ENCODE peak calls at places on chromosomes 11 and 22, in six cellular contexts. One of them, this sample, is unnamed.

GRCh38 chr11:61596539-61596938 is 15.7 kb upstream of the SYT7 start:
- DNase-seq in A549: no peak
- DNase-seq in Caco-2: no peak
- DNase-seq in stomach: no peak
- DNase-seq in HCT116: no peak
- DNase-seq in sigmoid colon: no peak
- DNase-seq in this sample: no peak

GRCh38 chr11:1118755-1119275 is 38.9 kb upstream of the MUC5AC start:
- DNase-seq in stomach: no peak
- DNase-seq in HCT116: no peak
- DNase-seq in Caco-2: no peak
- DNase-seq in sigmoid colon: peak
- DNase-seq in A549: no peak
- DNase-seq in this sample: no peak

GRCh38 chr22:50568626-50569025 is 5.9 kb upstream of the SYCE3 start:
- DNase-seq in A549: no peak
- DNase-seq in Caco-2: peak
- DNase-seq in stomach: peak
- DNase-seq in sigmoid colon: no peak
- DNase-seq in HCT116: no peak
- DNase-seq in this sample: no peak

GRCh38 chr11:45337583-45338360 is 51.6 kb upstream of the SYT13 start:
- DNase-seq in Caco-2: no peak
- DNase-seq in A549: no peak
- DNase-seq in stomach: no peak
- DNase-seq in sigmoid colon: no peak
- DNase-seq in HCT116: no peak
- DNase-seq in this sample: no peak

GRCh38 chr22:46060292-46061123 is 83.5 kb upstream of the WNT7B start:
- DNase-seq in sigmoid colon: peak
- DNase-seq in HCT116: no peak
- DNase-seq in A549: no peak
- DNase-seq in stomach: peak
- DNase-seq in Caco-2: no peak
- DNase-seq in this sample: no peak

GRCh38 chr22:39942433-39943213 is 17.6 kb upstream of the TMA7B start:
- DNase-seq in Caco-2: no peak
- DNase-seq in stomach: no peak
- DNase-seq in HCT116: no peak
- DNase-seq in A549: no peak
- DNase-seq in sigmoid colon: no peak
- DNase-seq in this sample: no peak

GRCh38 chr11:14422052-14422813 is 63.2 kb upstream of the RRAS2 start:
- DNase-seq in A549: peak
- DNase-seq in sigmoid colon: peak
- DNase-seq in stomach: peak
- DNase-seq in HCT116: peak
- DNase-seq in Caco-2: peak
- DNase-seq in this sample: peak

GRCh38 chr11:66886671-66887221 is 29.9 kb downstream of the LRFN4 start:
- DNase-seq in sigmoid colon: no peak
- DNase-seq in A549: peak
- DNase-seq in HCT116: peak
- DNase-seq in stomach: peak
- DNase-seq in Caco-2: no peak
- DNase-seq in this sample: no peak

GRCh38 chr22:41799486-41800347 is 762 bp upstream of the CCDC134 start:
- DNase-seq in sigmoid colon: peak
- DNase-seq in A549: no peak
- DNase-seq in Caco-2: peak
- DNase-seq in HCT116: no peak
- DNase-seq in stomach: peak
- DNase-seq in this sample: no peak

GRCh38 chr11:114291381-114291780 is 4.8 kb upstream of the NNMT start:
- DNase-seq in Caco-2: no peak
- DNase-seq in HCT116: no peak
- DNase-seq in sigmoid colon: no peak
- DNase-seq in stomach: no peak
- DNase-seq in A549: no peak
- DNase-seq in this sample: no peak

GRCh38 chr11:9740202-9740881 is 76.5 kb downstream of the SWAP70 start:
- DNase-seq in sigmoid colon: no peak
- DNase-seq in stomach: no peak
- DNase-seq in HCT116: no peak
- DNase-seq in A549: no peak
- DNase-seq in Caco-2: peak
- DNase-seq in this sample: no peak

GRCh38 chr11:126175261-126175885 is 36.1 kb downstream of the RPUSD4 start:
- DNase-seq in A549: no peak
- DNase-seq in Caco-2: no peak
- DNase-seq in sigmoid colon: no peak
- DNase-seq in stomach: no peak
- DNase-seq in HCT116: no peak
- DNase-seq in this sample: no peak

GRCh38 chr11:83033972-83034672 is 37.6 kb downstream of the RAB30 start:
- DNase-seq in HCT116: no peak
- DNase-seq in stomach: peak
- DNase-seq in sigmoid colon: peak
- DNase-seq in A549: no peak
- DNase-seq in Caco-2: no peak
- DNase-seq in this sample: no peak

GRCh38 chr11:27209562-27210005 is 153.4 kb downstream of the CCDC34 start:
- DNase-seq in sigmoid colon: no peak
- DNase-seq in stomach: no peak
- DNase-seq in A549: peak
- DNase-seq in Caco-2: peak
- DNase-seq in HCT116: peak
- DNase-seq in this sample: no peak

GRCh38 chr11:1293619-1294015 is 15.8 kb downstream of the TOLLIP start:
- DNase-seq in stomach: peak
- DNase-seq in HCT116: no peak
- DNase-seq in sigmoid colon: no peak
- DNase-seq in A549: peak
- DNase-seq in Caco-2: no peak
- DNase-seq in this sample: peak

GRCh38 chr22:44848296-44848741 is 95.9 kb downstream of the ARHGAP8 start:
- DNase-seq in stomach: no peak
- DNase-seq in HCT116: no peak
- DNase-seq in Caco-2: no peak
- DNase-seq in A549: no peak
- DNase-seq in sigmoid colon: no peak
- DNase-seq in this sample: no peak

GRCh38 chr11:61610905-61611304 is 30.0 kb upstream of the SYT7 start:
- DNase-seq in sigmoid colon: no peak
- DNase-seq in HCT116: no peak
- DNase-seq in Caco-2: no peak
- DNase-seq in A549: no peak
- DNase-seq in stomach: no peak
- DNase-seq in this sample: no peak

GRCh38 chr11:9206496-9206895 is 58.7 kb downstream of the DENND5A start:
- DNase-seq in sigmoid colon: no peak
- DNase-seq in stomach: no peak
- DNase-seq in A549: no peak
- DNase-seq in Caco-2: no peak
- DNase-seq in HCT116: no peak
- DNase-seq in this sample: no peak

GRCh38 chr22:39242809-39243442 is 1.9 kb downstream of the PDGFB start:
- DNase-seq in stomach: peak
- DNase-seq in Caco-2: peak
- DNase-seq in HCT116: no peak
- DNase-seq in A549: no peak
- DNase-seq in sigmoid colon: no peak
- DNase-seq in this sample: no peak

GRCh38 chr22:33299245-33299956 is 241.2 kb upstream of the SYN3 start:
- DNase-seq in sigmoid colon: no peak
- DNase-seq in stomach: no peak
- DNase-seq in Caco-2: peak
- DNase-seq in A549: no peak
- DNase-seq in HCT116: no peak
- DNase-seq in this sample: no peak

GRCh38 chr22:27601195-27601594 is 200.4 kb downstream of the MN1 start:
- DNase-seq in stomach: no peak
- DNase-seq in A549: no peak
- DNase-seq in HCT116: no peak
- DNase-seq in Caco-2: no peak
- DNase-seq in sigmoid colon: no peak
- DNase-seq in this sample: no peak

GRCh38 chr11:8973121-8973520 is 8.9 kb upstream of the TMEM9B start:
- DNase-seq in Caco-2: no peak
- DNase-seq in A549: no peak
- DNase-seq in stomach: no peak
- DNase-seq in HCT116: no peak
- DNase-seq in sigmoid colon: no peak
- DNase-seq in this sample: no peak

GRCh38 chr11:11532574-11532973 is 89.2 kb downstream of the GALNT18 start:
- DNase-seq in Caco-2: no peak
- DNase-seq in HCT116: no peak
- DNase-seq in sigmoid colon: no peak
- DNase-seq in stomach: no peak
- DNase-seq in A549: no peak
- DNase-seq in this sample: no peak

GRCh38 chr22:43876866-43877509 is 14.7 kb upstream of the SULT4A1 start:
- DNase-seq in stomach: no peak
- DNase-seq in sigmoid colon: peak
- DNase-seq in A549: no peak
- DNase-seq in Caco-2: no peak
- DNase-seq in HCT116: no peak
- DNase-seq in this sample: peak

GRCh38 chr11:128713595-128713994 is 19.7 kb downstream of the FLI1 start:
- DNase-seq in HCT116: no peak
- DNase-seq in stomach: no peak
- DNase-seq in Caco-2: no peak
- DNase-seq in sigmoid colon: no peak
- DNase-seq in A549: no peak
- DNase-seq in this sample: no peak

GRCh38 chr22:46377566-46378498 is 42.3 kb downstream of the TRMU start:
- DNase-seq in stomach: peak
- DNase-seq in Caco-2: peak
- DNase-seq in HCT116: peak
- DNase-seq in A549: peak
- DNase-seq in sigmoid colon: no peak
- DNase-seq in this sample: peak

GRCh38 chr11:72307439-72307838 is 63.5 kb upstream of the PHOX2A start:
- DNase-seq in A549: no peak
- DNase-seq in Caco-2: no peak
- DNase-seq in stomach: no peak
- DNase-seq in sigmoid colon: no peak
- DNase-seq in HCT116: no peak
- DNase-seq in this sample: no peak

GRCh38 chr11:34395916-34396555 is 38.2 kb upstream of the ABTB2 start:
- DNase-seq in Caco-2: no peak
- DNase-seq in A549: peak
- DNase-seq in HCT116: no peak
- DNase-seq in stomach: no peak
- DNase-seq in sigmoid colon: no peak
- DNase-seq in this sample: no peak

GRCh38 chr11:794766-795637 is 3.1 kb downstream of the SLC25A22 start:
- DNase-seq in Caco-2: no peak
- DNase-seq in stomach: peak
- DNase-seq in A549: no peak
- DNase-seq in sigmoid colon: no peak
- DNase-seq in HCT116: no peak
- DNase-seq in this sample: no peak

GRCh38 chr11:46347637-46348311 is 511 bp downstream of the DGKZ start:
- DNase-seq in stomach: no peak
- DNase-seq in HCT116: no peak
- DNase-seq in A549: no peak
- DNase-seq in sigmoid colon: peak
- DNase-seq in Caco-2: no peak
- DNase-seq in this sample: no peak
- TF ChIP-seq CTCF in stomach: no peak
- TF ChIP-seq CTCF in HCT116: no peak
- TF ChIP-seq CTCF in A549: no peak
- TF ChIP-seq CTCF in sigmoid colon: no peak
- TF ChIP-seq CTCF in Caco-2: no peak
- TF ChIP-seq CTCF in this sample: no peak

DNA sequence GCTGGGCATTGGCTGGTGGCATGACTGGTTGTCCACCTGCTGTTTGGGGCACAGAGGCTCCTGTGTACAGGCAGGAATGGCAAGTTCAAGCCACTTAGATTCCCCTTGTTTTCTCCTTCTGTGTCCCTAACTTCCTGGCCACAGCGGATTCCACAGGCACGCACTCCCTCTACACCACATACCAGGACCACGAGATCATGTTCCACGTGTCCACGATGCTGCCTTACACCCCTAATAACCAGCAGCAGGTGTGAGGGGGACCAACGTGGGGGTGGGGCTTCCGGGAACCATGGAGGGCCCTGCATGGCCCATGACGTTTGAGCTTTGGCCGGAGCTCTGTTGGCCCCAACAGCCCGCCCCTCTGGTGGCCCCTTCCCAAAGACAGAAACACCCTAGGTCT is 7.8 kb downstream of the SIPA1 start:
- DNase-seq in A549: no peak
- DNase-seq in Caco-2: no peak
- DNase-seq in stomach: no peak
- DNase-seq in sigmoid colon: no peak
- DNase-seq in HCT116: no peak
- DNase-seq in this sample: no peak
- TF ChIP-seq CTCF in A549: no peak
- TF ChIP-seq CTCF in Caco-2: no peak
- TF ChIP-seq CTCF in stomach: no peak
- TF ChIP-seq CTCF in sigmoid colon: no peak
- TF ChIP-seq CTCF in HCT116: no peak
- TF ChIP-seq CTCF in this sample: no peak

GRCh38 chr11:130068986-130069683 is 559 bp upstream of the APLP2 start:
- DNase-seq in Caco-2: no peak
- DNase-seq in stomach: peak
- DNase-seq in A549: peak
- DNase-seq in HCT116: peak
- DNase-seq in sigmoid colon: peak
- DNase-seq in this sample: no peak
- TF ChIP-seq CTCF in Caco-2: no peak
- TF ChIP-seq CTCF in stomach: no peak
- TF ChIP-seq CTCF in A549: no peak
- TF ChIP-seq CTCF in HCT116: no peak
- TF ChIP-seq CTCF in sigmoid colon: peak
- TF ChIP-seq CTCF in this sample: peak

DNA sequence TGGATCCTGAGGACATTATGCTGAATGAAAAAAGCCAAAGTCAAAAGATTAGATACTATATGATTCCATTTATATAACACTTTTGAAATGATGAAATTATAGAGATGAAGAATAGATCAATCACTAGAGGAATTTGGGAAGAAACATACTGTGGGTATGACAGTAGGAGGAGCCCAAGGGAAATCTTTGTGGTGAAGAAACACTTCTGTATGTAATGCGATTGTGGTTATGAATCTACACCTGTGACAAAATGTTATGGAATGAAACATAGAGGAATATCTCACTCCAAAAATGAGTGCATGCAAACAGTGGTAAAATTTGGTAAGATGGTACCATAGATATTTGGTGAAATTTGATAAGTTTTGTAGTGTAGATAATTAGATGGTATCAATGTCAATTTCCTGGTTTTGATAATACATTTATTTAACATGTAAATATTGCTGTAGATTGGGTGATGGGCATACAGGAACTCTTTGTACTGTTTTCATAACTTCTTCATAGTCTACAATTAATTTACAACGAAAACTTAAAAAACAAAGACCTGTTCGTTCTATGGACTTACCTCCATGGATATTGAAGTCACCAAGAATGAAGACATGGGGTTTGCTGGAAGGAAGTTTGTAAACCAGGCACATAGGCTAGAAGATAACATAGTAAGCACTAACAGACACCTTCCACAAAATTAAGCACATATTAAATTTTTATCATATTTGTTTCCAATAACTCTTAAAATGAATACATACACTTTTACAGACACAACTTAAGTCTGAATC is 11.5 kb downstream of the MRGPRX1 start:
- DNase-seq in A549: no peak
- DNase-seq in HCT116: no peak
- DNase-seq in stomach: no peak
- DNase-seq in Caco-2: no peak
- DNase-seq in sigmoid colon: no peak
- DNase-seq in this sample: no peak
- TF ChIP-seq CTCF in A549: no peak
- TF ChIP-seq CTCF in HCT116: no peak
- TF ChIP-seq CTCF in stomach: no peak
- TF ChIP-seq CTCF in Caco-2: no peak
- TF ChIP-seq CTCF in sigmoid colon: no peak
- TF ChIP-seq CTCF in this sample: no peak